ENCODE peak calls at places on chromosomes 3 and 15, in five cellular contexts. P is esophagus muscularis mucosa, D is spleen, V is adrenal gland, H is ovary. Y is an unnamed sample.

GRCh38 chr3:45567730-45568172 is 26.8 kb upstream of the LIMD1 start:
- DNase-seq in D (no peak), V (no peak), P (no peak), H (no peak), Y (peak; percentile 12)

GRCh38 chr3:104846270-104846669 is 520.4 kb upstream of the ALCAM start:
- DNase-seq in P (no peak), H (no peak), D (no peak), V (no peak), Y (no peak)

GRCh38 chr15:64911317-64912186 is at the start of gene ANKDD1A:
- DNase-seq in V (peak; percentile 78), H (peak; percentile 80), D (peak; percentile 91), P (no peak), Y (peak; percentile 20)

GRCh38 chr3:182364723-182365650 is 428.3 kb upstream of the ATP11B start:
- DNase-seq in H (no peak), V (no peak), P (no peak), D (no peak), Y (no peak)

GRCh38 chr3:142964150-142964498 is 650 bp upstream of the PAQR9 start:
- DNase-seq in H (no peak), V (no peak), D (no peak), P (no peak), Y (no peak)

GRCh38 chr3:115932807-115933206 is 309.5 kb downstream of the GAP43 start:
- DNase-seq in P (no peak), H (no peak), D (no peak), V (no peak), Y (no peak)

GRCh38 chr3:165283328-165283727 is 87.1 kb upstream of the SLITRK3 start:
- DNase-seq in V (no peak), P (no peak), D (no peak), H (no peak), Y (no peak)

GRCh38 chr3:127454051-127454450 is 136.5 kb downstream of the TPRA1 start:
- DNase-seq in P (no peak), D (peak; percentile 63), V (no peak), H (no peak), Y (no peak)

GRCh38 chr15:72020799-72021198 is 97.2 kb downstream of the MYO9A start:
- DNase-seq in V (no peak), H (no peak), D (no peak), P (no peak), Y (no peak)

GRCh38 chr3:32401541-32402052 is 9.9 kb downstream of the CMTM7 start:
- DNase-seq in H (peak; percentile 79), D (peak; percentile 95), V (peak; percentile 78), P (no peak), Y (peak; percentile 66)

GRCh38 chr3:193292386-193292785 is 51.4 kb downstream of the PLAAT1 start:
- DNase-seq in P (no peak), D (no peak), V (no peak), H (no peak), Y (no peak)

GRCh38 chr3:64484289-64484992 is 203.4 kb downstream of the ADAMTS9 start:
- DNase-seq in H (peak; percentile 87), P (peak; percentile 93), D (peak; percentile 83), V (peak; percentile 89), Y (peak; percentile 28)

GRCh38 chr15:73757571-73757970 is 4.4 kb upstream of the INSYN1 start:
- DNase-seq in H (no peak), V (no peak), P (no peak), D (no peak), Y (no peak)

GRCh38 chr3:190131329-190131728 is 10.6 kb upstream of the P3H2 start:
- DNase-seq in H (no peak), P (no peak), V (peak; percentile 37), D (no peak), Y (no peak)

GRCh38 chr15:57680021-57680420 is 26.5 kb upstream of the POLR2M start:
- DNase-seq in H (no peak), P (no peak), V (no peak), D (no peak), Y (no peak)

GRCh38 chr3:186283096-186283495 is 78.9 kb downstream of the DGKG start:
- DNase-seq in P (no peak), V (no peak), H (no peak), D (no peak), Y (no peak)

GRCh38 chr15:55802600-55803376 is 59.8 kb upstream of the PRTG start:
- DNase-seq in P (no peak), H (no peak), D (no peak), V (no peak), Y (no peak)

GRCh38 chr3:188006726-188007393 is 147.1 kb upstream of the LPP start:
- DNase-seq in V (no peak), D (no peak), H (no peak), P (no peak), Y (peak; percentile 97)

GRCh38 chr3:131083190-131083863 is 56.6 kb downstream of the NEK11 start:
- DNase-seq in P (no peak), D (peak; percentile 61), H (peak; percentile 49), V (peak; percentile 52), Y (no peak)

GRCh38 chr3:47512416-47513124 is 942 bp downstream of the ELP6 start:
- DNase-seq in P (no peak), V (peak; percentile 51), D (peak; percentile 87), H (peak; percentile 57), Y (no peak)

GRCh38 chr3:118782755-118783202 is 251.9 kb downstream of the IGSF11 start:
- DNase-seq in H (no peak), V (no peak), D (no peak), P (no peak), Y (no peak)

GRCh38 chr3:195768414-195768813 is 43.3 kb downstream of the MUC4 start:
- DNase-seq in H (no peak), D (peak; percentile 39), P (no peak), V (no peak), Y (no peak)

DNA sequence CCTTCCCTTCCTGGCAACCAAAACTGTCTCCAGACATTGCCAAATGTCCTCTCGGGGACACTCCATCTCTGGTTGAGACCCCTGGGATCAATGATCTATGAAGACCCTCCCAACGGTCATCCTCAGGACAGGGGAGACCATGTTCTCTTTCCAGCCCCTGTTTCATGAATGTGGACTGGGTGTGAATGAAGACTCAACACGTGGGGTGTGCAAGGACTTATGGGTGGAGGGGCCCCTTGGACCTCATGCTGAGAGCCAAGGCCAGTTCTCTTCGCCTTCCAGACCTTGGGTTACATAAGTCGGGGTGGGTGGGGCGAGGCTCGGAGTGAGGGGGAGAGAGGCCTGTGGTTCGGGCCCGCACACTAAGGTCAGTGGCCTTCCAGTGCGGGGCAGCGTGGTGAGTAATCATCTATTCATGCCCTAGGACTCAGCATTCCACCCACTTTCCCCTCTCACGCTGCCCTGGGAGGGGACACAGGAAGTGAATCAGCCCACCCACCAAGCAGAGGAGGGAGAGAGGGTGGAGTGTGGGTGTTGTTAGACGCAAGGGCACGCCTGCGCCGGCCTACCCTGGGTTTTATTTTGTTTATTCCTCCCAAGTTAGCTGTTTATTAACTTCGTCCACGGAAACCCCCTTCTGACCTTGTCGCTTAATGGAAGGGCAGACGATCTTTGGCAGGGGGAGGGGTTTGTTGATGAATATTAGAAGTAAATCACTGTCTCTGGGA is 6.7 kb downstream of the PAQR5 start:
- DNase-seq in V (peak; percentile 93), P (no peak), D (no peak), H (no peak), Y (no peak)
- TF ChIP-seq POLR2A in V (no peak), P (no peak), D (no peak), H (no peak), Y (no peak)

DNA sequence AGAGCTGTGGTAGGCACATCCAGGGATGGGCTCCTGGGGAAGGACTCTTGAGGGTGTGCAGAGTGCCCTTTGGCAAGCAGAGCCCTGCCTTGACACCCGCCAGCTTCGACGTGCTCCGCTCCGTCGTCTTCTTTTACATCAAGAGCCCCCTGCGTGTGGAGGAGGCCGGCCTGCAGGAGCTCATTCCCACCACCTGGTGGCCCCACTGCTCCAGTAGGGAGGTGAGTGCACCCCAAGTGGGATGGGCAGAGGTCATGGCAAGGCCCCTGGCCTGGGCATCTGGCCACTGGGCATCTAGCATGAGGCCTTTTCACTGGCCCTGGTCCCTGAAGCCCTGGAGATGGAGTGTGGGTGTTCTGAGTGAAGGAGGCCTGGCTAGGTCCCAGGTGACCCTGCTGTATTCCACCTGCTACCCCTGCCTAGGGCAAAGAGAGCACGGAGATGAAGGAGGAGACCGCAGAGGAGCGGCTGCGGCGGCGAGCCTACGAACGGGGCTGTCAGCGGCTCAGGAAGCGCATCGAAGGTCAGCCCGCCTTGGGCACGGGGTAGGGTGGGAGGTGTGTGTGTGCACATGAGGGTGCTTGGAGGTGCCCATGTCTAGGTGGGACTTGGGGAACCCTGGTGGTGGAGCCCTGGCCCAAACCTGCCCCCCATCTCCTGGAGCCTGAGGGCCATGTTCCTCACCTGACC is 12.2 kb downstream of the RNF123 start:
- DNase-seq in P (no peak), V (no peak), H (no peak), D (no peak), Y (no peak)
- TF ChIP-seq CTCF in P (no peak), V (peak; percentile 9), H (no peak), D (peak; percentile 11), Y (no peak)

GRCh38 chr15:82985688-82986441 is at the start of gene RAMAC:
- DNase-seq in H (peak; percentile 92), D (peak; percentile 97), V (peak; percentile 96), P (peak; percentile 98), Y (peak; percentile 93)
- TF ChIP-seq POLR2A in H (peak; percentile 40), D (no peak), V (no peak), P (no peak), Y (peak; percentile 79)

GRCh38 chr3:11627612-11628011 is 16.1 kb downstream of the VGLL4 start:
- DNase-seq in H (no peak), P (no peak), D (no peak), V (no peak), Y (no peak)
- TF ChIP-seq CTCF in H (no peak), P (no peak), D (no peak), V (no peak), Y (no peak)

Y was measured in gastrocnemius medialis.